ENCODE peak calls at places on chromosomes 3 and 15, in four cellular contexts. T, N, P and C are unnamed samples.

GRCh38 chr15:28921336-28921735 is 35.6 kb downstream of the APBA2 start:
- DNase-seq in T (no peak), N (no peak), P (no peak), C (no peak)

GRCh38 chr3:148943531-148944200 is 47.7 kb upstream of the GYG1 start:
- DNase-seq in T (peak; percentile 36), N (peak; percentile 46), P (no peak), C (peak; percentile 23)

GRCh38 chr3:154926721-154927120 is 153.4 kb upstream of the MME start:
- DNase-seq in T (no peak), N (no peak), P (no peak), C (no peak)

GRCh38 chr3:10771486-10772225 is 44.4 kb upstream of the SLC6A11 start:
- DNase-seq in T (no peak), N (no peak), P (no peak), C (no peak)

GRCh38 chr15:77811270-77811669 is 178.6 kb upstream of the LINGO1 start:
- DNase-seq in T (no peak), N (no peak), P (no peak), C (no peak)

GRCh38 chr3:157079677-157080369 is 80.1 kb downstream of the CCNL1 start:
- DNase-seq in T (no peak), N (no peak), P (no peak), C (no peak)

GRCh38 chr15:54102704-54103103 is 124.5 kb downstream of the UNC13C start:
- DNase-seq in T (no peak), N (no peak), P (no peak), C (no peak)

GRCh38 chr15:74406992-74407705 is 26.6 kb downstream of the SEMA7A start:
- DNase-seq in T (peak; percentile 77), N (peak; percentile 83), P (no peak), C (peak; percentile 47)

GRCh38 chr3:126259411-126260391 is 79.3 kb upstream of the ALDH1L1 start:
- DNase-seq in T (no peak), N (peak; percentile 41), P (no peak), C (no peak)

GRCh38 chr3:146166450-146167222 is 5.7 kb upstream of the PLOD2 start:
- DNase-seq in T (peak; percentile 23), N (no peak), P (no peak), C (no peak)

GRCh38 chr15:98729446-98730042 is 81.2 kb downstream of the IGF1R start:
- DNase-seq in T (no peak), N (no peak), P (no peak), C (no peak)

GRCh38 chr3:196659901-196660351 is 20.4 kb downstream of the NRROS start:
- DNase-seq in T (no peak), N (no peak), P (no peak), C (no peak)

GRCh38 chr15:77670558-77671148 is 37.9 kb upstream of the LINGO1 start:
- DNase-seq in T (no peak), N (no peak), P (no peak), C (no peak)

GRCh38 chr15:65902373-65902772 is 33.1 kb downstream of the RAB11A start:
- DNase-seq in T (no peak), N (no peak), P (no peak), C (peak; percentile 47)